ENCODE peak calls at places on chromosomes 6 and 20, in five cellular contexts. O is NB4, N is ACHN, M is astrocyte of the hippocampus, I is DMS153. Q is an unnamed sample.
A peak's percentile ranks its signal among the peaks of the same experiment; 100 is the strongest.

GRCh38 chr6:16514249-16514648 is 247.0 kb downstream of the ATXN1 start:
- DNase-seq in O (peak; percentile 64), N (peak; percentile 54), M (peak; percentile 74), I (no peak), Q (peak; percentile 45)

GRCh38 chr6:118939683-118940082 is 4.7 kb upstream of the MCM9 start:
- DNase-seq in O (no peak), N (no peak), M (no peak), I (no peak), Q (no peak)

GRCh38 chr6:134609862-134610261 is 291.9 kb upstream of the SGK1 start:
- DNase-seq in O (no peak), N (no peak), M (no peak), I (no peak), Q (no peak)

GRCh38 chr6:163634514-163635171 is 220.1 kb downstream of the QKI start:
- DNase-seq in O (peak; percentile 39), N (no peak), M (no peak), I (peak; percentile 94), Q (peak; percentile 53)

GRCh38 chr6:152267967-152268845 is 369.0 kb downstream of the SYNE1 start:
- DNase-seq in O (peak; percentile 20), N (peak; percentile 23), M (peak; percentile 41), I (peak; percentile 30), Q (peak; percentile 36)

GRCh38 chr6:105767541-105767940 is 318.6 kb upstream of the PRDM1 start:
- DNase-seq in O (no peak), N (no peak), M (no peak), I (no peak), Q (no peak)

GRCh38 chr6:169985121-169986015 is 233.9 kb downstream of the ERMARD start:
- DNase-seq in O (no peak), N (no peak), M (no peak), I (no peak), Q (no peak)

GRCh38 chr6:82785206-82785605 is 280.4 kb downstream of the UBE3D start:
- DNase-seq in O (no peak), N (no peak), M (no peak), I (no peak), Q (no peak)

GRCh38 chr6:129200151-129200550 is 317.2 kb downstream of the LAMA2 start:
- DNase-seq in O (no peak), N (no peak), M (no peak), I (no peak), Q (no peak)

GRCh38 chr6:36383608-36384007 is 3.9 kb downstream of the ETV7 start:
- DNase-seq in O (no peak), N (no peak), M (no peak), I (no peak), Q (peak; percentile 37)

GRCh38 chr20:47198254-47198671 is 158.2 kb downstream of the ZMYND8 start:
- DNase-seq in O (no peak), N (no peak), M (no peak), I (no peak), Q (peak; percentile 71)

GRCh38 chr20:17215167-17215566 is 11.7 kb upstream of the PCSK2 start:
- DNase-seq in O (no peak), N (no peak), M (no peak), I (no peak), Q (no peak)

GRCh38 chr6:93453956-93454355 is 34.6 kb upstream of the EPHA7 start:
- DNase-seq in O (no peak), N (no peak), M (no peak), I (no peak), Q (no peak)

GRCh38 chr6:134873500-134874388 is 76.2 kb downstream of the ALDH8A1 start:
- DNase-seq in O (no peak), N (no peak), M (no peak), I (no peak), Q (peak; percentile 26)

GRCh38 chr6:160972111-160972510 is 19.5 kb upstream of the MAP3K4 start:
- DNase-seq in O (peak; percentile 11), N (no peak), M (peak; percentile 88), I (no peak), Q (peak; percentile 93)

Q was measured in epithelial cell of esophagus.